ENCODE peak calls at places on chromosomes 2 and 18, in four cellular contexts. S, X, I and H are unnamed samples.

GRCh38 chr18:57027190-57027708 is 119.6 kb upstream of the BOD1L2 start:
- DNase-seq in S (no peak), X (peak; percentile 29), I (no peak), H (no peak)

GRCh38 chr2:29751390-29751789 is 170.0 kb downstream of the ALK start:
- DNase-seq in S (no peak), X (no peak), I (no peak), H (no peak)

GRCh38 chr2:134572996-134573395 is 145.8 kb downstream of the TMEM163 start:
- DNase-seq in S (no peak), X (no peak), I (no peak), H (no peak)

GRCh38 chr2:119888673-119889072 is 124.2 kb upstream of the EPB41L5 start:
- DNase-seq in S (no peak), X (no peak), I (no peak), H (peak; percentile 31)

GRCh38 chr2:25822190-25823117 is 55.8 kb downstream of the ASXL2 start:
- DNase-seq in S (peak; percentile 35), X (peak; percentile 90), I (peak; percentile 71), H (peak; percentile 9)

GRCh38 chr2:237128026-237128703 is 42.5 kb downstream of the COPS8 start:
- DNase-seq in S (peak; percentile 75), X (peak; percentile 90), I (peak; percentile 90), H (peak; percentile 97)

GRCh38 chr2:58906151-58906645 is 665.1 kb upstream of the FANCL start:
- DNase-seq in S (no peak), X (no peak), I (no peak), H (no peak)

GRCh38 chr2:6957910-6958615 is 40.9 kb downstream of the RNF144A start:
- DNase-seq in S (no peak), X (no peak), I (no peak), H (no peak)

GRCh38 chr2:171516793-171517192 is 5.5 kb upstream of the CYBRD1 start:
- DNase-seq in S (no peak), X (no peak), I (no peak), H (no peak)

GRCh38 chr18:21452808-21453511 is 147.5 kb downstream of the ESCO1 start:
- DNase-seq in S (no peak), X (no peak), I (no peak), H (no peak)

GRCh38 chr2:237998530-237998929 is 31.7 kb downstream of the UBE2F start:
- DNase-seq in S (no peak), X (no peak), I (no peak), H (peak; percentile 13)

GRCh38 chr2:8132371-8132831 is 549.5 kb upstream of the ID2 start:
- DNase-seq in S (no peak), X (no peak), I (no peak), H (peak; percentile 66)

GRCh38 chr2:239392072-239392357 is 8.8 kb downstream of the HDAC4 start:
- DNase-seq in S (no peak), X (no peak), I (no peak), H (no peak)

GRCh38 chr18:78856569-78857200 is 122.9 kb upstream of the SALL3 start:
- DNase-seq in S (no peak), X (no peak), I (no peak), H (no peak)

GRCh38 chr2:54103454-54104314 is 11.7 kb upstream of the ACYP2 start:
- DNase-seq in S (peak; percentile 56), X (peak; percentile 84), I (no peak), H (peak; percentile 91)

GRCh38 chr2:83162421-83162820 is 1296.7 kb downstream of the SUCLG1 start:
- DNase-seq in S (no peak), X (no peak), I (no peak), H (peak; percentile 12)
- H3K4me3 ChIP-seq in S (no peak overlapping the region), X (no peak overlapping the region), I (no peak overlapping the region), H (no peak overlapping the region)

GRCh38 chr2:188971316-188971930 is 2.8 kb upstream of the COL3A1 start:
- DNase-seq in S (no peak), X (no peak), I (no peak), H (no peak)
- TF ChIP-seq CTCF in S (no peak), X (no peak), I (no peak), H (no peak)

DNA sequence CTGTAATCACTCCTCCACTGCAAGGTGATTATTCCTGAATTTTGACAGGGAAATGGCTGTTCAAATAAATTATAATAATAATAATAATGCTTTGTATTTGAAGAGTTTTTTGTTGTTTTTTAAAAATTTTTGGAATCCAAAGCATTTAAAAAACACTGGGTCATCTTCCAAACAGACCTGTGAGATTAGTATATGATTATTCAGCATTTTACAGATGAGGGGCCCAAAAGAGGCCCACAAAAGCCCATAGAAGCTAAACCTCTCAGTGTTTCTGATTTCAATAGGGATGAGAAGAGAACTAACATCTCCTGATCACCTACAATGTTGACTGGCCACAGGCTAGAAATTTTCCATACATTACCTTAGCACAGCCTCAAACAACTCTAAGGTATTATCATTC is 8.0 kb upstream of the POLR2D start:
- DNase-seq in S (no peak), X (no peak), I (no peak), H (no peak)
- H3K27ac ChIP-seq in S (no peak overlapping the region), X (no peak overlapping the region), I (no peak overlapping the region), H (no peak overlapping the region)

GRCh38 chr18:67483237-67483636 is 33.3 kb downstream of the DSEL start:
- DNase-seq in S (no peak), X (no peak), I (no peak), H (no peak)
- H3K4me3 ChIP-seq in S (no peak overlapping the region), X (no peak overlapping the region), I (no peak overlapping the region), H (no peak overlapping the region)

GRCh38 chr2:240561325-240561971 is 1.3 kb downstream of the DUSP28 start:
- DNase-seq in S (peak; percentile 38), X (peak; percentile 28), I (no peak), H (peak; percentile 61)

GRCh38 chr2:240559271-240559670 is 886 bp upstream of the DUSP28 start:
- DNase-seq in S (no peak), X (peak; percentile 38), I (no peak), H (no peak)

GRCh38 chr2:240560084-240560479 is at the start of gene DUSP28:
- DNase-seq in S (peak; percentile 93), X (peak; percentile 91), I (peak; percentile 98), H (peak; percentile 83)

GRCh38 chr2:240558229-240558885 is 569 bp upstream of the ANKMY1 start:
- DNase-seq in S (no peak), X (no peak), I (no peak), H (no peak)

GRCh38 chr2:240560480-240561324 is 545 bp downstream of the DUSP28 start:
- DNase-seq in S (peak; percentile 100), X (peak; percentile 100), I (peak; percentile 100), H (peak; percentile 97)
- TF ChIP-seq CTCF in S (no peak), X (peak; percentile 57), I (peak; percentile 32), H (peak; percentile 23)

GRCh38 chr2:189144700-189145211 is 34.8 kb downstream of the COL5A2 start:
- DNase-seq in S (no peak), X (no peak), I (no peak), H (no peak)

GRCh38 chr2:189147361-189147760 is 32.2 kb downstream of the COL5A2 start:
- DNase-seq in S (no peak), X (no peak), I (no peak), H (peak; percentile 46)

GRCh38 chr2:189146553-189146952 is 33.0 kb downstream of the COL5A2 start:
- DNase-seq in S (no peak), X (no peak), I (no peak), H (no peak)

GRCh38 chr2:189143930-189144329 is 35.6 kb downstream of the COL5A2 start:
- DNase-seq in S (no peak), X (no peak), I (no peak), H (no peak)

DNA sequence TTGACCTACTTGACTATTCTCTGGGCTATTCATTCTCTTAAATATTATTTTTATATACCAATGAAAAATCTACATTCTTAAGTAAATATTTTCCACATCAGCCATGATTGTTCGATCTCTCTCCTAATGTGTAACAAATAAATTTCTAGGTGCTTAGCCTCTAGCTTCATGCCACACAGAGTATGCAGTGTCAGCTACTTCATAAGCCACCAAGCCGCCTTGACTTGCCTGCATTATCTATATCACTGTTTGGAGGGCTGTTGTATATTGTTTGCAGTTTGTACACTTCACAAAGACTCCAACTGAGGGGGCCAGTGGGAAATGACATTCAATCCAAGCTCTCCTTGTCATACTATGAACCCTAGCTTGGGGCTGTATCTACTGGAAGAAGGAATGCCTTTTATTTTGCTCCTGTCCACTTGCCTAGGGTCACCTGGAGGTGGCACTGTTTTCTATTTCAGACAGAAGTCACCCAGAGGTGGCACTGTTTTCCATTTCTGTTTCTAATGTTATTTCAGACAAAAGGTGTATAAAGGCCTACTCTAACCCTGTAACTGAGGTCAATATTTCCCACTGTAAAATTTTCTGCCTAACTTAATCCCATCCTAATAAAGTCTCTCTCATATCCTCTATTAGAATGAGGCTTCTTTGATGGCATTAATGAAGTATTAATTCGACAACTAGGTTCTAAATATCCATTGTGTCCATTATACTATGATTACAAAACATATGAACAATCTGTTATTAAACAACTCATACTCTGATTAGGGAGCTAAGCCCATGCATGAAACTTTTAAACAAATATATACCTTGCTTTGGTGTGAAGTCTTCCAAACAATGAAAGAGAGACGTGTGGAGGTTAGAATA is 36.4 kb downstream of the COL5A2 start:
- DNase-seq in S (peak; percentile 48), X (peak; percentile 83), I (no peak), H (peak; percentile 52)
- H3K27ac ChIP-seq in S (no peak overlapping the region), X (no peak overlapping the region), I (no peak overlapping the region), H (no peak overlapping the region)

DNA sequence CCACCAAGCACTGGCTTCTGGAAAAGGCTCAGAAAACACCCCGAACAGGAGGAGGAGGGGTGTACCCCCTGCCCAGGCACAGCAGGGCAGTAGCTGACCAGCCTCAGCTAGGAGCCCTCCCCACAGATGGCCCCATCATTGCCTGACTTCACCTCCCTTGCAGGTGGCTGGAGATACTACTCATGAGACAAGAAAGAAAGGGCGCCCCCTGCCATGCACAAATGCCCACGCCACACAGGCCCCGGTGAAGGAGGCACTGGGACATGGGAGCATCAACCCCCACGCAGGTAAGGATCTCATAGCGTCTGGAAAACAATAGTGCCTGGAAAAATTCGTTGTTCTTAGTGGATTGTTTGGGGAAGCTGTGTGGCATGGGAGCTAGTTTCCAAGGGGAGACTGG is 240.6 kb downstream of the TFCP2L1 start:
- DNase-seq in S (peak; percentile 42), X (peak; percentile 75), I (no peak), H (no peak)
- H3K4me3 ChIP-seq in S (no peak overlapping the region), X (no peak overlapping the region), I (no peak overlapping the region), H (no peak overlapping the region)

GRCh38 chr2:75310915-75311314 is 111.6 kb upstream of the TACR1 start:
- DNase-seq in S (no peak), X (no peak), I (no peak), H (no peak)

GRCh38 chr2:75311521-75311920 is 112.2 kb upstream of the TACR1 start:
- DNase-seq in S (no peak), X (no peak), I (no peak), H (no peak)

GRCh38 chr2:75309596-75310290 is 110.4 kb upstream of the TACR1 start:
- DNase-seq in S (no peak), X (no peak), I (no peak), H (peak; percentile 51)

GRCh38 chr2:75315436-75315835 is 116.1 kb upstream of the TACR1 start:
- DNase-seq in S (no peak), X (no peak), I (no peak), H (no peak)

DNA sequence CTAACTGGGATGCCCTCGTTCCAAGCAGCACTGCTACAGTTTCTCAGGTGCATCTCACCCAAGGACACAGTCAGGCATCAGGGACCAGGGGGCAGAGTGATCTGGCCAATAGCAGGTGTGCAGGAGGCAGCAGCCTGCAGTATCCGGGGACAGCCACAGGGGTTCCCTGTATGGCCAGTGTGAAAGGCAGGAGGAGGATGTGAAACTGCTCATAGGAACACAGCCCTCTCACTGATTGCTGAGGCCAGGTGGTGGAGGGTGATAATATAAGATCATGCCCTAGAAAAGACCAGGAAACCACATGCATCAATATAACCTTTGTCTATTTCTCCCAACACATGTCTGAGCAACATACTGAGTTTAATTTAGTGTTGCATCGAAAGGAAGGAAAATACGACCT is 112.7 kb upstream of the TACR1 start:
- DNase-seq in S (no peak), X (peak; percentile 88), I (no peak), H (no peak)
- TF ChIP-seq CTCF in S (no peak), X (peak; percentile 71), I (no peak), H (no peak)